ENCODE peak calls at places on chromosomes 3 and 15, in seven cellular contexts. J, A, H, X, W, Q and D are unnamed samples.

GRCh38 chr3:150090006-150090405 is 119.3 kb upstream of the PFN2 start:
- DNase-seq in Q (no peak), H (no peak), W (no peak), A (no peak), J (peak; percentile 80), X (no peak), D (no peak)

GRCh38 chr15:75597667-75598341 is 18.7 kb upstream of the PTPN9 start:
- DNase-seq in X (no peak), J (no peak), Q (no peak), W (no peak), H (peak; percentile 36), A (no peak), D (no peak)

GRCh38 chr15:78060232-78060631 is 17.3 kb downstream of the TBC1D2B start:
- DNase-seq in X (no peak), J (no peak), H (no peak), Q (no peak), A (no peak), W (no peak), D (no peak)

GRCh38 chr15:90619939-90620338 is 90.2 kb downstream of the CRTC3 start:
- DNase-seq in H (no peak), W (no peak), J (no peak), X (no peak), A (no peak), Q (no peak), D (no peak)

GRCh38 chr3:136937886-136938285 is 19.9 kb upstream of the IL20RB start:
- DNase-seq in J (no peak), H (no peak), Q (no peak), X (no peak), A (no peak), W (no peak), D (no peak)

GRCh38 chr3:188947983-188948657 is 223.7 kb upstream of the TPRG1 start:
- DNase-seq in W (no peak), Q (peak; percentile 93), X (peak; percentile 94), A (peak; percentile 86), J (peak; percentile 97), H (peak; percentile 89), D (no peak)

GRCh38 chr3:132622148-132622547 is 25.1 kb downstream of the ACKR4 start:
- DNase-seq in A (no peak), X (no peak), J (no peak), Q (no peak), W (no peak), H (no peak), D (no peak)

GRCh38 chr15:68586274-68586961 is 7.6 kb downstream of the CORO2B start:
- DNase-seq in X (no peak), A (peak; percentile 41), W (no peak), H (no peak), Q (no peak), J (peak; percentile 88), D (no peak)

GRCh38 chr3:174276826-174277225 is 582.3 kb upstream of the NAALADL2 start:
- DNase-seq in X (no peak), Q (no peak), A (no peak), H (no peak), W (no peak), J (no peak), D (no peak)

GRCh38 chr3:143952569-143953069 is 19.0 kb upstream of the DIPK2A start:
- DNase-seq in A (no peak), J (no peak), Q (no peak), X (no peak), W (no peak), H (no peak), D (no peak)

GRCh38 chr3:54083901-54084300 is 38.5 kb upstream of the CACNA2D3 start:
- DNase-seq in J (no peak), Q (no peak), W (no peak), A (no peak), X (no peak), H (no peak), D (no peak)

GRCh38 chr3:183895296-183895695 is 10.6 kb upstream of the PARL start:
- DNase-seq in J (peak; percentile 42), Q (no peak), X (no peak), A (peak; percentile 51), W (no peak), H (no peak), D (no peak)

GRCh38 chr3:192684151-192684550 is 43.2 kb downstream of the FGF12 start:
- DNase-seq in W (no peak), A (no peak), H (no peak), Q (no peak), J (no peak), X (no peak), D (no peak)

GRCh38 chr15:69474291-69474690 is 21.7 kb downstream of the RPLP1 start:
- DNase-seq in Q (no peak), H (no peak), A (no peak), J (peak; percentile 69), X (no peak), W (no peak), D (no peak)

GRCh38 chr3:125605771-125606170 is 10.5 kb upstream of the OSBPL11 start:
- DNase-seq in J (no peak), A (no peak), X (no peak), H (no peak), W (no peak), Q (no peak), D (no peak)

GRCh38 chr15:65086680-65087111 is 10.2 kb downstream of the KBTBD13 start:
- DNase-seq in X (no peak), H (no peak), Q (no peak), W (no peak), A (no peak), J (no peak), D (no peak)

GRCh38 chr3:100002599-100003350 is 111.5 kb downstream of the FILIP1L start:
- DNase-seq in Q (no peak), H (no peak), J (peak; percentile 100), X (no peak), W (no peak), A (peak; percentile 58), D (no peak)

GRCh38 chr3:196843435-196844110 is 24.1 kb upstream of the SENP5 start:
- DNase-seq in X (no peak), H (no peak), Q (no peak), J (no peak), A (no peak), W (no peak), D (no peak)

GRCh38 chr15:95825198-95825597 is 505.3 kb upstream of the NR2F2 start:
- DNase-seq in W (no peak), Q (no peak), J (no peak), H (no peak), X (no peak), A (no peak), D (no peak)

GRCh38 chr3:13655074-13655913 is 106.4 kb downstream of the FBLN2 start:
- DNase-seq in Q (peak; percentile 60), J (peak; percentile 41), H (peak; percentile 74), W (no peak), A (peak; percentile 73), X (no peak), D (peak; percentile 82)

GRCh38 chr3:41200669-41201021 is 1.3 kb downstream of the CTNNB1 start:
- DNase-seq in J (peak; percentile 80), W (no peak), X (no peak), H (no peak), Q (no peak), A (peak; percentile 7), D (no peak)

GRCh38 chr3:41204369-41204768 is 5.1 kb downstream of the CTNNB1 start:
- DNase-seq in Q (no peak), H (no peak), J (no peak), X (no peak), A (no peak), W (no peak), D (no peak)

GRCh38 chr3:41202075-41202833 is 2.9 kb downstream of the CTNNB1 start:
- DNase-seq in H (no peak), Q (no peak), X (no peak), W (no peak), J (no peak), A (no peak), D (no peak)

GRCh38 chr3:41205591-41205990 is 6.3 kb downstream of the CTNNB1 start:
- DNase-seq in A (no peak), X (no peak), H (no peak), J (no peak), W (no peak), Q (no peak), D (no peak)

DNA sequence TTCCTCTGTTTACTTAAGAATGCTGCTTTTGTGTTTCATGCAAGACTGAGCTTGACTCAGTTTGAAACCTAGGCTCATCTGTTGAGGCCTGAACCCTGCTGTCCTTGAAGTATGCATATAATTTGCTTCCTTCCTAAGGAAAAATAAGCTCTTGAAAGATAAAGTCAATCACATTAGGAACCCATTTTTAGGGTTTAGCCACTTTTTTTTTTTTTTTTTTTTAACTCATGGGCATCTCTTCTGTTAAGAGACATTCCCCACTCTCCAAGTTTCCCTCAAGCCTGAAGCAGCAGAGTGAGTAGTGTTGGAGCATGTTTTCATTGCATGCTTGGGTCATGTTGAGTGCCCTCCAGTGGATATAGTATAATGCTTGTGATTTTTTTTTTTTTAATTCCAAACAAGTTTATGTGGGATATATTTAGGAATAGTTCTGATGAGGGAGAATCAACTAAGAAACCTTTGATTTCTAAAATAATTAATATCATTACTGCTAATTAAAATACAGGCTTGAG is 3.6 kb downstream of the CTNNB1 start:
- DNase-seq in J (peak; percentile 59), H (no peak), Q (no peak), X (no peak), W (no peak), A (peak; percentile 13), D (no peak)
- TF ChIP-seq CTCF in J (peak; percentile 24), H (peak; percentile 53), Q (peak; percentile 34), X (peak; percentile 38), W (no peak), A (no peak), D (peak; percentile 69)

GRCh38 chr3:38453914-38454178 is 156 bp downstream of the ACVR2B start:
- DNase-seq in J (no peak), X (no peak), H (no peak), Q (no peak), W (no peak), A (no peak), D (no peak)

GRCh38 chr3:38455639-38456430 is 2.1 kb downstream of the ACVR2B start:
- DNase-seq in J (peak; percentile 41), W (no peak), A (no peak), H (no peak), Q (peak; percentile 26), X (no peak), D (no peak)

GRCh38 chr3:38454884-38455638 is 1.4 kb downstream of the ACVR2B start:
- DNase-seq in A (peak; percentile 83), W (no peak), X (peak; percentile 57), Q (peak; percentile 77), J (peak; percentile 39), H (peak; percentile 89), D (peak; percentile 88)

GRCh38 chr3:38453075-38453913 is at the start of gene ACVR2B:
- DNase-seq in X (peak; percentile 93), W (peak; percentile 36), H (peak; percentile 94), J (peak; percentile 59), A (peak; percentile 82), Q (peak; percentile 91), D (peak; percentile 91)

GRCh38 chr3:38454179-38454883 is 641 bp downstream of the ACVR2B start:
- DNase-seq in H (no peak), W (no peak), Q (peak; percentile 39), X (no peak), J (peak; percentile 29), A (peak; percentile 32), D (no peak)
- TF ChIP-seq CTCF in H (no peak), W (no peak), Q (no peak), X (no peak), J (no peak), A (no peak), D (no peak)

GRCh38 chr3:80542476-80542875 is 774.7 kb upstream of the ROBO1 start:
- DNase-seq in W (no peak), J (no peak), H (no peak), Q (no peak), X (no peak), A (no peak), D (no peak)
- TF ChIP-seq CTCF in W (no peak), J (no peak), H (no peak), Q (no peak), X (no peak), A (no peak), D (no peak)

GRCh38 chr15:63252292-63252691 is 25.1 kb upstream of the APH1B start:
- DNase-seq in J (no peak), A (no peak), Q (no peak), H (no peak), X (no peak), W (no peak), D (no peak)
- TF ChIP-seq CTCF in J (no peak), A (no peak), Q (no peak), H (no peak), X (no peak), W (no peak), D (no peak)